ENCODE peak calls at places on chromosomes 2 and 18, in four cellular contexts. One of them, this sample, is unnamed.

GRCh38 chr2:215847718-215848117 is 165.6 kb downstream of the MREG start:
- DNase-seq in K562: no peak
- DNase-seq in GM12878: no peak
- DNase-seq in HepG2: no peak
- DNase-seq in this sample: no peak

GRCh38 chr2:28341208-28341891 is 51.3 kb upstream of the FOSL2 start:
- DNase-seq in K562: no peak
- DNase-seq in GM12878: no peak
- DNase-seq in HepG2: no peak
- DNase-seq in this sample: no peak

GRCh38 chr18:31429623-31430022 is 17.9 kb upstream of the DSG3 start:
- DNase-seq in K562: peak
- DNase-seq in GM12878: no peak
- DNase-seq in HepG2: no peak
- DNase-seq in this sample: no peak

GRCh38 chr2:54726431-54726830 is 3.0 kb downstream of the EML6 start:
- DNase-seq in K562: no peak
- DNase-seq in GM12878: no peak
- DNase-seq in HepG2: no peak
- DNase-seq in this sample: no peak

GRCh38 chr18:3097082-3097481 is 84.1 kb upstream of the LPIN2 start:
- DNase-seq in K562: no peak
- DNase-seq in GM12878: no peak
- DNase-seq in HepG2: no peak
- DNase-seq in this sample: no peak

GRCh38 chr2:118112771-118113334 is 24.6 kb downstream of the INSIG2 start:
- DNase-seq in K562: no peak
- DNase-seq in GM12878: no peak
- DNase-seq in HepG2: peak
- DNase-seq in this sample: no peak

GRCh38 chr18:8847066-8847755 is 141.9 kb downstream of the MTCL1 start:
- DNase-seq in K562: no peak
- DNase-seq in GM12878: no peak
- DNase-seq in HepG2: no peak
- DNase-seq in this sample: no peak

GRCh38 chr2:149187061-149187460 is 143.3 kb upstream of the LYPD6 start:
- DNase-seq in K562: no peak
- DNase-seq in GM12878: no peak
- DNase-seq in HepG2: no peak
- DNase-seq in this sample: no peak

GRCh38 chr2:217288472-217289063 is 428.7 kb upstream of the TNP1 start:
- DNase-seq in K562: no peak
- DNase-seq in GM12878: no peak
- DNase-seq in HepG2: no peak
- DNase-seq in this sample: no peak

GRCh38 chr2:15458277-15458676 is 102.9 kb downstream of the NBAS start:
- DNase-seq in K562: no peak
- DNase-seq in GM12878: no peak
- DNase-seq in HepG2: no peak
- DNase-seq in this sample: no peak

GRCh38 chr2:3626118-3626816 is 31.4 kb downstream of the COLEC11 start:
- DNase-seq in K562: no peak
- DNase-seq in GM12878: no peak
- DNase-seq in HepG2: peak
- DNase-seq in this sample: no peak

GRCh38 chr2:173044686-173045085 is 31.0 kb upstream of the MAP3K20 start:
- DNase-seq in K562: no peak
- DNase-seq in GM12878: no peak
- DNase-seq in HepG2: no peak
- DNase-seq in this sample: no peak

GRCh38 chr2:161030260-161031063 is 129.8 kb upstream of the TANK start:
- DNase-seq in K562: no peak
- DNase-seq in GM12878: no peak
- DNase-seq in HepG2: peak
- DNase-seq in this sample: no peak

GRCh38 chr2:230916218-230916617 is 8.8 kb downstream of the GPR55 start:
- DNase-seq in K562: no peak
- DNase-seq in GM12878: no peak
- DNase-seq in HepG2: no peak
- DNase-seq in this sample: no peak

GRCh38 chr18:67216846-67217245 is 299.7 kb downstream of the DSEL start:
- DNase-seq in K562: no peak
- DNase-seq in GM12878: no peak
- DNase-seq in HepG2: no peak
- DNase-seq in this sample: no peak

GRCh38 chr2:36371963-36372391 is 16.4 kb downstream of the CRIM1 start:
- DNase-seq in K562: no peak
- DNase-seq in GM12878: no peak
- DNase-seq in HepG2: peak
- DNase-seq in this sample: no peak

GRCh38 chr2:72676341-72677025 is 149.3 kb downstream of the EXOC6B start:
- DNase-seq in K562: no peak
- DNase-seq in GM12878: no peak
- DNase-seq in HepG2: peak
- DNase-seq in this sample: no peak
- TF ChIP-seq ESRRA in K562: no peak
- TF ChIP-seq ESRRA in GM12878: no peak
- TF ChIP-seq ESRRA in HepG2: no peak
- TF ChIP-seq ESRRA in this sample: no peak

DNA sequence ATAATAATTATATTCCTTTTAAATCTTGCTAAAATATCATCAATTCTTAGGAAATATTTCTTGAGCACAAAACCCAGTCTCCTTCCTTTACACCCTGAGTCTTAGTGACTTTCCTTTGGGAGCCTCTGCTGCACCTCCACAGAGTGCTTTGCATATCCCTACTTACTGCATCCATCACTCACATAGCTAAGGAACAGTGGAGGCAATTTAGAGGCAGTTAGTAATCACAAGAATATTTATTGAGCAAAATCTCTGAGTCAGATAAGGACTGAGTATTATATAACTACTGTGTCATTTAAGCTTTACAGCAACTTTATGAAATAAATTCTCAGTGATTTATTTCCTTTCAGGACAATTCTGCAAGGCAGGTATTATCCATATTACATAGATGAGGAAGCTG is 327.7 kb downstream of the TMX3 start:
- DNase-seq in K562: no peak
- DNase-seq in GM12878: no peak
- DNase-seq in HepG2: no peak
- DNase-seq in this sample: no peak
- TF ChIP-seq ETV6 in K562: no peak
- TF ChIP-seq ETV6 in GM12878: no peak
- TF ChIP-seq ETV6 in HepG2: no peak
- TF ChIP-seq ETV6 in this sample: no peak

GRCh38 chr2:98737848-98738247 is 6.9 kb upstream of the MGAT4A start:
- DNase-seq in K562: no peak
- DNase-seq in GM12878: no peak
- DNase-seq in HepG2: no peak
- DNase-seq in this sample: no peak

GRCh38 chr2:98734157-98734556 is 3.2 kb upstream of the MGAT4A start:
- DNase-seq in K562: no peak
- DNase-seq in GM12878: no peak
- DNase-seq in HepG2: no peak
- DNase-seq in this sample: no peak

GRCh38 chr2:98738304-98738703 is 7.4 kb upstream of the MGAT4A start:
- DNase-seq in K562: no peak
- DNase-seq in GM12878: no peak
- DNase-seq in HepG2: no peak
- DNase-seq in this sample: no peak

GRCh38 chr2:98734823-98735260 is 3.9 kb upstream of the MGAT4A start:
- DNase-seq in K562: peak
- DNase-seq in GM12878: no peak
- DNase-seq in HepG2: peak
- DNase-seq in this sample: no peak

DNA sequence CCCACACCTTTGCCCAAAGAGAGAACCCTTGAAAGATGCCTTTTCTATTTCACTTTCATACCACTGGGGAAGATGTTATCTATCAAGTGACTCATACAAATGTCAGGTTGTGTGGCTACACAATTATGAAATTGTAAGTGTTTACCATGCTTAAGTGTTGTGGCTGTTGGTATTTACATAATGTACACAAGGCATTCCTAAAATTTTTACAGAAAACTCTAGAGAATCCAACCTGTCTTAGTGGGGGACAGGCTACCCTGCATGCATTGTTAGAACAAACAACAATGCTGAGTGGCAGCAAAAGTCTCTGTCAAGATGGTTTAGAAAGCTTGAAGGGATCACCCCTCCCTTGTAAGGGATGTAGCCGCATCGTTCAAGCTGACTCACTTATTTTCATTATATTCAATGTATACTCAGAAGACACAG is 5.5 kb upstream of the MGAT4A start:
- DNase-seq in K562: no peak
- DNase-seq in GM12878: no peak
- DNase-seq in HepG2: peak
- DNase-seq in this sample: no peak
- TF ChIP-seq ESRRA in K562: no peak
- TF ChIP-seq ESRRA in GM12878: no peak
- TF ChIP-seq ESRRA in HepG2: no peak
- TF ChIP-seq ESRRA in this sample: no peak

GRCh38 chr2:98649135-98649991 is 41.0 kb downstream of the UNC50 start:
- DNase-seq in K562: peak
- DNase-seq in GM12878: peak
- DNase-seq in HepG2: peak
- DNase-seq in this sample: peak
- TF ChIP-seq ETV6 in K562: no peak
- TF ChIP-seq ETV6 in GM12878: no peak
- TF ChIP-seq ETV6 in HepG2: no peak
- TF ChIP-seq ETV6 in this sample: no peak